ENCODE peak calls at places on chromosome 14, in five cellular contexts. W is Peyer's patch, J is IMR-90, D is nephron progenitor cell, A is GM13977. O is an unnamed sample.

GRCh38 chr14:42391146-42391821 is 784.6 kb downstream of the LRFN5 start:
- DNase-seq in J (no peak), W (no peak), D (no peak), A (no peak), O (no peak)

GRCh38 chr14:71711619-71712018 is 220.6 kb upstream of the RGS6 start:
- DNase-seq in A (no peak), W (no peak), J (peak), D (no peak), O (no peak)

GRCh38 chr14:88840926-88841325 is 16.5 kb downstream of the TTC8 start:
- DNase-seq in W (no peak), A (no peak), D (no peak), J (no peak), O (no peak)

GRCh38 chr14:85316701-85317100 is 213.2 kb upstream of the FLRT2 start:
- DNase-seq in D (no peak), W (no peak), J (peak), A (no peak), O (no peak)

GRCh38 chr14:49893309-49894213 is 679 bp downstream of the ARF6 start:
- DNase-seq in D (peak), J (no peak), W (peak), A (peak), O (peak)

GRCh38 chr14:49593016-49593415 is 5.7 kb upstream of the LRR1 start:
- DNase-seq in J (peak), A (no peak), D (no peak), W (no peak), O (no peak)

GRCh38 chr14:20327005-20327869 is 5.8 kb downstream of the CCNB1IP1 start:
- DNase-seq in D (no peak), J (peak), W (no peak), A (peak), O (peak)

GRCh38 chr14:95545769-95546168 is 10.9 kb downstream of the GLRX5 start:
- DNase-seq in A (no peak), D (no peak), J (peak), W (no peak), O (no peak)

GRCh38 chr14:92914087-92914656 is 8.8 kb upstream of the CHGA start:
- DNase-seq in J (peak), A (peak), D (peak), W (no peak), O (peak)

GRCh38 chr14:73472182-73473114 is 14.1 kb upstream of the NUMB start:
- DNase-seq in J (peak), W (no peak), D (peak), A (peak), O (peak)

GRCh38 chr14:39880106-39880695 is 448.0 kb upstream of the FBXO33 start:
- DNase-seq in J (no peak), D (no peak), A (no peak), W (no peak), O (no peak)

GRCh38 chr14:104115691-104116543 is 22.5 kb upstream of the KIF26A start:
- DNase-seq in A (no peak), W (peak), D (peak), J (no peak), O (no peak)

GRCh38 chr14:100979780-100980179 is 76.3 kb upstream of the RTL1 start:
- DNase-seq in D (no peak), A (no peak), J (peak), W (no peak), O (no peak)

GRCh38 chr14:55103005-55103640 is 25.9 kb upstream of the LGALS3 start:
- DNase-seq in J (peak), W (peak), D (peak), A (no peak), O (no peak)

GRCh38 chr14:104355101-104355691 is 216.8 kb downstream of the KIF26A start:
- DNase-seq in W (peak), D (no peak), J (no peak), A (no peak), O (no peak)

GRCh38 chr14:100982764-100983163 is 79.2 kb upstream of the RTL1 start:
- DNase-seq in W (no peak), A (no peak), J (peak), D (no peak), O (no peak)

GRCh38 chr14:61720302-61720677 is 25.0 kb downstream of the HIF1A start:
- DNase-seq in J (no peak), A (no peak), D (no peak), W (no peak), O (no peak)

GRCh38 chr14:68239988-68240387 is 420.4 kb downstream of the RAD51B start:
- DNase-seq in A (no peak), D (no peak), W (no peak), J (no peak), O (no peak)

GRCh38 chr14:55754471-55754870 is 174.5 kb downstream of the KTN1 start:
- DNase-seq in W (no peak), J (no peak), A (no peak), D (no peak), O (no peak)

GRCh38 chr14:102539544-102540309 is 30.2 kb upstream of the ANKRD9 start:
- DNase-seq in A (no peak), J (peak), D (no peak), W (no peak), O (no peak)

GRCh38 chr14:68507544-68508081 is 285.3 kb downstream of the ZFP36L1 start:
- DNase-seq in D (no peak), J (no peak), A (no peak), W (no peak), O (no peak)

GRCh38 chr14:86815341-86815740 is 1177.6 kb downstream of the GALC start:
- DNase-seq in A (no peak), W (no peak), D (no peak), J (no peak), O (no peak)

GRCh38 chr14:71141701-71142374 is 234.6 kb downstream of the PCNX1 start:
- DNase-seq in J (peak), W (no peak), D (no peak), A (no peak), O (no peak)

DNA sequence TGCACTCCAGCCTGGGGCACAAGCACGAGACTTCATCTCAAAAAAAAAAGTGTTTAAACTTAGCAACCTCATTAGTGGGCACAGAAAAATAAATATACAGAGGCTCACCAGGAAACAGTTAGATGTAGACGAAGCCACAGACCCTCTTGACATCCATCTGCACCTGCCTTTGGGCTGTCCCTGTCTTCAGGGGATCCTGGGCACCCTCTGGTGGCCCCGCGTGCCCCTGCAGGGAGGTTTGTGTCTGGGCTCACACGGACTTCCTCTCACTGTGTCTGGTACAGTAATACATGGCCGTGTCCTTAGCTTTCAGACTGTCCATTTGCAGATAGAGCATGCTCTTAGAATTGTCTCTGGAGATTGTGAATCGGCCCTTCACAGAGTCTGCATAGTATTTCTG is 916.5 kb downstream of the TMEM121 start:
- DNase-seq in D (no peak), A (no peak), W (no peak), J (no peak), O (peak)
- TF ChIP-seq CTCF in D (no peak), A (no peak), W (no peak), J (no peak), O (peak)

DNA sequence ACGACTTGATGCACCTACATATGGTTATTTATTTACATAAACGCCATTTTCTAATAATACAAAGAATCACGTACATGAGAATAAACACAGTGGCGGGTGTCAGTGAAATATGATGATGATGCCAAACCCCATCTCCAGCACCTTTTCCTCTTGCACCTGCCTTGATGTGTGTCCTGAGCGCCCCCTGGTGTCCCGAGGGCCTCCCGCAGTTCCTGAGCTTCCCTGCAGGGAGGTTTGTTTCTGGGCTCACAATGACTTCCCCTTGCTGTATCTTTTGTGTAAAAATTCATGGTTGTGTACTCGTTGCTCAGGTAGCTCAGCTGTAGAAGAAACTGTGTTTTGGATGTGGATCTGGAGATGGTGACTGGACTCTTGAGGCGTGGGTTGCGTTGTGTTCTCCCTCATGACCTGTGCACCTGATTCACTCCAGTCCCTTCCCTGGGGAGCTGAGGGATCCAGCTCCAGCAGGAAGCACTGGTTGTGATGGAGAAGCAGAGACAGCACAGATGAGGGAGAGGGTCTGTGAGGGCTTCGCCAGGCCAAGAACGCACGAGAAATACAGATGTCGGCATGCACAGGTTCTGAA is 1037.8 kb downstream of the TMEM121 start:
- DNase-seq in W (peak), D (no peak), A (peak), J (no peak), O (peak)
- TF ChIP-seq CTCF in W (peak), D (no peak), A (peak), J (no peak), O (peak)

GRCh38 chr14:75884198-75884611 is 97.6 kb downstream of the TGFB3 start:
- DNase-seq in D (no peak), A (no peak), J (peak), W (no peak), O (no peak)
- TF ChIP-seq CTCF in D (no peak), A (no peak), J (peak), W (no peak), O (no peak)

GRCh38 chr14:45664668-45665356 is 411.8 kb upstream of the MIS18BP1 start:
- DNase-seq in W (no peak), A (no peak), J (no peak), D (no peak), O (no peak)
- TF ChIP-seq CTCF in W (no peak), A (no peak), J (no peak), D (no peak), O (no peak)

DNA sequence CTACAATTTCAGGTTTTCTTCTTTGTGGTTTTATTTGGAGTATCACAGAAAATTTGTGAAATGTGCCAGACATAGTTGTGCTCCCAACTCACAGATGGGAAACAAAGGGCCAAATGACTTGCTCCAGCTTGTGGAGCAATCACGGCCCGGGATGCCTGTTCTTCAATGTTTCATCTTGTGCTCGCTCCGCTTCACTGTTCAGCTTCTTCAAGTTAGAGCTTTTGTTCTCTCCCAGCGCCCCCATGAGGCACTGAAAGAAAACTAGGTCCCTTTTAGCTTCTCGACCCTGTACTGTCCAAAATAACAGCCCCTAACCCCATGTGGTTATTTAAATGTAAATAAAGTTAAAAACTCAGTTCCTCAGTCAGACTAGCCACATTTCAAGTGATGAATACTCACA is 187.9 kb upstream of the STXBP6 start:
- DNase-seq in J (peak), D (peak), A (no peak), W (no peak), O (no peak)
- TF ChIP-seq CTCF in J (peak), D (peak), A (peak), W (peak), O (no peak)

GRCh38 chr14:74793506-74794155 is 30.5 kb downstream of the YLPM1 start:
- DNase-seq in A (no peak), D (no peak), W (no peak), J (no peak), O (peak)
- TF ChIP-seq CTCF in A (peak), D (no peak), W (no peak), J (peak), O (no peak)

DNA sequence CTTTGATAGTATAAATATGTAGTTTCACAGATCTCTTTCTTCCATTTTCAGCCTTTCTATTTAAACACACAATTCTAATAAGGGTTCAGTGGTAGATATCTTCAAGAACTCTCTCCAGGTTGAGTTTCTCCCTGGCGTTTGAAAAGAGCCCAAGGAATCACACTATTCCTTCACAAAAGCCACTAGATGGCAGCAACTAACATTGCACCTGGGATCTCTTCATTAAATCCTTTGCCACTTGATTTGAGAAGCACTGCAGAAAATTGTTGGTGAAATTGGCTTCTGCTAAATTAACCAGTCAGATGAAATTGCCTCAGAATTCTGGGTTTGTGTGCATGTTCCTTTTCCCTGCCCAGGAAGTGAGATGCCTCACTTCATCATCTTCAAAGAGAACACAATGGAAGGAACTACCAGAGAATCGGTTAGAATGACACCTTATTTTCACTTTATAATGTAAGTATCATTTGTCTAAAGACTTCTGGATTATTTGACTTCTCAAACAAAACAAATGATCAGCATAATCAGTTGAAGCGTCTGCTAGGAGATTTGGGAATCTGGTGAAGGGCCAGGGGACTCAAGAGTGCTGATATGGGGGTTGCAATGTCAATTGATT is 6.8 kb downstream of the CCDC198 start:
- DNase-seq in D (peak), W (no peak), J (peak), A (no peak), O (peak)
- TF ChIP-seq CTCF in D (peak), W (peak), J (peak), A (peak), O (peak)

O was measured in GM20000.